ENCODE peak calls at places on chromosomes 6 and 20, in ten cellular contexts. L, W, U, O, V, J, E, G, I and Z are unnamed samples. For H3K4me1 and H3K9me3, the result is how much of the 10 kb centered on the place peaks cover.

GRCh38 chr20:58130156-58130555 is 98.3 kb downstream of the ANKRD60 start:
- DNase-seq in L (no peak), W (no peak), U (no peak), O (no peak), V (no peak), J (no peak), E (no peak), G (no peak), I (no peak), Z (no peak)

GRCh38 chr20:50824137-50824536 is 29.3 kb downstream of the BCAS4 start:
- DNase-seq in L (peak), W (peak), U (peak), O (peak), V (no peak), J (peak), E (peak), G (no peak), I (no peak), Z (no peak)

GRCh38 chr20:21528870-21529269 is 15.0 kb upstream of the NKX2-2 start:
- DNase-seq in L (no peak), W (no peak), U (no peak), O (no peak), V (no peak), J (no peak), E (no peak), G (no peak), I (no peak), Z (no peak)

GRCh38 chr6:39347906-39348585 is 25.5 kb upstream of the KCNK16 start:
- DNase-seq in L (peak), W (peak), U (peak), O (peak), V (peak), J (peak), E (peak), G (peak), I (peak), Z (no peak)

GRCh38 chr6:34189806-34190503 is 44.1 kb upstream of the GRM4 start:
- DNase-seq in L (no peak), W (no peak), U (no peak), O (no peak), V (no peak), J (no peak), E (no peak), G (no peak), I (peak), Z (no peak)

GRCh38 chr6:46491201-46491788 is at the start of gene RCAN2:
- DNase-seq in L (peak), W (peak), U (peak), O (peak), V (peak), J (peak), E (peak), G (no peak), I (no peak), Z (no peak)

GRCh38 chr6:111462770-111463391 is 20.1 kb downstream of the REV3L start:
- DNase-seq in L (peak), W (no peak), U (peak), O (no peak), V (peak), J (no peak), E (no peak), G (no peak), I (no peak), Z (no peak)

GRCh38 chr20:47795214-47795667 is 10.0 kb upstream of the SULF2 start:
- DNase-seq in L (no peak), W (no peak), U (no peak), O (peak), V (no peak), J (no peak), E (no peak), G (no peak), I (no peak), Z (no peak)

GRCh38 chr6:118509009-118509617 is 39.0 kb upstream of the PLN start:
- DNase-seq in L (peak), W (no peak), U (peak), O (no peak), V (peak), J (no peak), E (peak), G (no peak), I (no peak), Z (no peak)

GRCh38 chr6:132830236-132830799 is 15.9 kb downstream of the RPS12 start:
- DNase-seq in L (peak), W (no peak), U (peak), O (no peak), V (peak), J (no peak), E (no peak), G (no peak), I (no peak), Z (no peak)

GRCh38 chr6:105109955-105110650 is 69.7 kb downstream of the POPDC3 start:
- DNase-seq in L (no peak), W (no peak), U (no peak), O (no peak), V (no peak), J (no peak), E (no peak), G (no peak), I (no peak), Z (no peak)

GRCh38 chr20:13102237-13102636 is 93.5 kb downstream of the SPTLC3 start:
- DNase-seq in L (no peak), W (no peak), U (peak), O (no peak), V (no peak), J (no peak), E (no peak), G (no peak), I (no peak), Z (no peak)

GRCh38 chr6:149428606-149429005 is 28.5 kb downstream of the SUMO4 start:
- DNase-seq in L (no peak), W (no peak), U (no peak), O (no peak), V (no peak), J (no peak), E (no peak), G (no peak), I (no peak), Z (no peak)

GRCh38 chr20:9838035-9838377 is 870 bp downstream of the PAK5 start:
- DNase-seq in L (peak), W (no peak), U (no peak), O (no peak), V (no peak), J (no peak), E (no peak), G (no peak), I (no peak), Z (no peak)

GRCh38 chr20:13054011-13054410 is 45.2 kb downstream of the SPTLC3 start:
- DNase-seq in L (no peak), W (no peak), U (no peak), O (no peak), V (no peak), J (no peak), E (no peak), G (no peak), I (no peak), Z (no peak)

GRCh38 chr6:108643184-108643583 is 82.5 kb downstream of the FOXO3 start:
- DNase-seq in L (no peak), W (no peak), U (no peak), O (no peak), V (no peak), J (no peak), E (no peak), G (no peak), I (no peak), Z (no peak)

DNA sequence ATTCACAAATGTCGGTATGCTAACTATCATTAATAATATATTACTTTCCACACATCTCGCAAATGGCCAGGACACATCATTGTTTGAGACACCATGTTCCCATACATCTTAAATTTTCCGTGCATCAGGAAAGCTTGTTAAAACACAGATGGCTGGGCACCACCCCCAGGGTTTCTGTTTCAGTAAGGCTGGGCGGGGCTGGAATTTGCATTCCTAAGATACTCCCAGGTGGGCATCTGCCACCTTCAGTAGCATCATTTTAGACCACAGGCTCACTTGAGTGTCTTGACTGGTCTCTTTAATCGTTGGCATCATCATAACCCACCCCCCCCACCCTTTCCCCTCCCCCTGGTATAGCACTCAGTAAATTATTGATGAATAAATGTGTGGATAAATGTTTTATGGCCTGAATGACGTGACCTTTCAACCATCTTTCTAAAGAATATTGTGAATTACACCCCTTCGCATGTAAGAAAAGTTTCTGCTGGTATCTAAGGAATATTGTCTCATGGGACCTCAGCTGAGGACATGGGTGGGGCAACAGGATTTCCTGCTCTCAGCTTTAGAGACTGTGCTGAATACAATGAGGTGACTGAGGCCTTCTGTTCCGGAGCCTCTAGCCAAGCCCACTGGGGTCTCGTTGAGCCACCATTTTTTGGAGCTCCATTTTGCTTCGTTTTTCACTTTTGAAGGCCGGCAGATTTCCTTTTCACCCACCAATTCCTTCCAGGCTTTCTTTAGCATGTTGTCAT is 124.1 kb upstream of the NEDD9 start:
- DNase-seq in L (no peak), W (no peak), U (no peak), O (peak), V (no peak), J (no peak), E (no peak), G (no peak), I (no peak), Z (no peak)
- H3K27ac ChIP-seq in L (no peak), W (no peak), U (no peak), O (peak), V (peak), J (peak), E (peak), G (no peak), I (no peak), Z (peak)

GRCh38 chr6:139823808-139824126 is 449.3 kb upstream of the CITED2 start:
- DNase-seq in L (no peak), W (no peak), U (no peak), O (no peak), V (no peak), J (no peak), E (no peak), G (no peak), I (no peak), Z (no peak)
- H3K4me1 ChIP-seq in L (under half), W (under half), U (under half), O (under half), V (under half), J (under half), E (under half), G (under half), I (under half), Z (under half)

GRCh38 chr20:59789641-59790040 is 143.8 kb downstream of the SYCP2 start:
- DNase-seq in L (no peak), W (no peak), U (no peak), O (no peak), V (no peak), J (no peak), E (no peak), G (no peak), I (no peak), Z (no peak)
- H3K9me3 ChIP-seq in L (under half), W (under half), U (under half), O (under half), V (under half), J (under half), E (under half), G (under half), I (under half), Z (under half)

GRCh38 chr6:101824551-101825345 is 431.2 kb downstream of the GRIK2 start:
- DNase-seq in L (no peak), W (no peak), U (peak), O (no peak), V (no peak), J (no peak), E (no peak), G (no peak), I (no peak), Z (no peak)

GRCh38 chr6:101832371-101832770 is 438.9 kb downstream of the GRIK2 start:
- DNase-seq in L (no peak), W (no peak), U (no peak), O (peak), V (no peak), J (no peak), E (no peak), G (no peak), I (no peak), Z (no peak)

GRCh38 chr6:101826259-101826658 is 432.8 kb downstream of the GRIK2 start:
- DNase-seq in L (no peak), W (no peak), U (no peak), O (no peak), V (no peak), J (no peak), E (no peak), G (no peak), I (no peak), Z (no peak)

GRCh38 chr6:101826678-101827077 is 433.2 kb downstream of the GRIK2 start:
- DNase-seq in L (no peak), W (no peak), U (no peak), O (no peak), V (no peak), J (no peak), E (no peak), G (no peak), I (no peak), Z (no peak)

DNA sequence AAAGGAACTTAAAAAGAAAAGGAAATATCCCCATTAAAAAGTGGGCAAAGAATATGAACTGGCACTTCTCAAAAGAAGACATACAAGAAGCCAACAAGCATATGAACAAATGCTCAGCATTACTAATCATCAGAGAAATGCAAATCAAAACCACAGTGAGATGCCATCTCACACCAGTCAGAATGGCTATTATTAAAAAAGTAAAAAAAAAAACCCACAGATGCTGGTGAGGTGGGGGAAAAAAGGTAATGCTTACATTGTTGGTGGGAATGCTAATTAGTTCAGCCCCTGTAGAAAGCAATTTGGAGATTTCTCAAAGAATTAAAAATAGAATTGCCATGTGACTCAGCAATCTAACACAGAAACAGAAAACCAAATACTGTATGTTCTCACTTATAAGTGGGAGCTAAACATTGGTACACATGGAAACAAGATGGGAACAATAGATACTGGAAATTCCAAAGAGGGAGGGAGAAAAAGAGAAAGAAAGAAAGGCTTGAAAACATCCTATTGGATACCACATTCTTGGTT is 437.1 kb downstream of the GRIK2 start:
- DNase-seq in L (no peak), W (no peak), U (peak), O (no peak), V (no peak), J (no peak), E (no peak), G (no peak), I (no peak), Z (no peak)
- H3K27ac ChIP-seq in L (no peak), W (no peak), U (no peak), O (no peak), V (no peak), J (no peak), E (no peak), G (no peak), I (no peak), Z (no peak)

GRCh38 chr20:33814238-33814712 is 3.1 kb downstream of the CHMP4B start:
- DNase-seq in L (no peak), W (no peak), U (peak), O (no peak), V (no peak), J (no peak), E (no peak), G (no peak), I (no peak), Z (no peak)

GRCh38 chr20:33816191-33816590 is 5.0 kb downstream of the CHMP4B start:
- DNase-seq in L (no peak), W (no peak), U (no peak), O (no peak), V (no peak), J (no peak), E (no peak), G (no peak), I (no peak), Z (no peak)

GRCh38 chr20:33812673-33813462 is 1.7 kb downstream of the CHMP4B start:
- DNase-seq in L (no peak), W (no peak), U (no peak), O (no peak), V (peak), J (no peak), E (no peak), G (no peak), I (no peak), Z (no peak)

GRCh38 chr20:33817411-33817810 is 6.3 kb downstream of the CHMP4B start:
- DNase-seq in L (no peak), W (peak), U (peak), O (no peak), V (no peak), J (no peak), E (no peak), G (no peak), I (no peak), Z (no peak)

GRCh38 chr20:33815671-33816070 is 4.5 kb downstream of the CHMP4B start:
- DNase-seq in L (no peak), W (no peak), U (no peak), O (no peak), V (no peak), J (no peak), E (no peak), G (no peak), I (no peak), Z (no peak)
- H3K4me1 ChIP-seq in L (under half), W (under half), U (under half), O (half or more), V (under half), J (under half), E (under half), G (under half), I (under half), Z (half or more)

GRCh38 chr20:2840967-2841531 is 504 bp downstream of the VPS16 start:
- DNase-seq in L (peak), W (peak), U (peak), O (peak), V (peak), J (peak), E (peak), G (peak), I (no peak), Z (no peak)
- H3K9me3 ChIP-seq in L (under half), W (under half), U (under half), O (under half), V (under half), J (under half), E (under half), G (under half), I (under half), Z (under half)

GRCh38 chr6:14277405-14277930 is 159.9 kb downstream of the CD83 start:
- DNase-seq in L (no peak), W (no peak), U (no peak), O (no peak), V (no peak), J (no peak), E (no peak), G (no peak), I (no peak), Z (peak)
- H3K27ac ChIP-seq in L (no peak), W (no peak), U (no peak), O (no peak), V (no peak), J (no peak), E (no peak), G (no peak), I (no peak), Z (peak)

GRCh38 chr6:36126553-36127458 is 3.5 kb upstream of the MAPK13 start:
- DNase-seq in L (no peak), W (no peak), U (peak), O (no peak), V (no peak), J (no peak), E (no peak), G (no peak), I (no peak), Z (peak)

GRCh38 chr6:36124881-36125280 is 5.4 kb upstream of the MAPK13 start:
- DNase-seq in L (no peak), W (no peak), U (no peak), O (no peak), V (no peak), J (no peak), E (no peak), G (no peak), I (no peak), Z (no peak)

GRCh38 chr6:36126121-36126520 is 4.2 kb upstream of the MAPK13 start:
- DNase-seq in L (no peak), W (no peak), U (no peak), O (no peak), V (no peak), J (no peak), E (no peak), G (no peak), I (no peak), Z (no peak)

GRCh38 chr6:36127462-36128016 is 2.8 kb upstream of the MAPK13 start:
- DNase-seq in L (peak), W (no peak), U (peak), O (no peak), V (peak), J (no peak), E (no peak), G (no peak), I (no peak), Z (no peak)

GRCh38 chr6:36125575-36125974 is 4.7 kb upstream of the MAPK13 start:
- DNase-seq in L (no peak), W (no peak), U (no peak), O (no peak), V (no peak), J (no peak), E (no peak), G (no peak), I (no peak), Z (no peak)
- H3K4me1 ChIP-seq in L (under half), W (under half), U (under half), O (under half), V (under half), J (under half), E (under half), G (under half), I (half or more), Z (half or more)